ENCODE peak calls at places on chromosomes 11 and 22, in six cellular contexts. O, S, L, P, I and Z are unnamed samples.

GRCh38 chr11:22472306-22472705 is 134.1 kb downstream of the SLC17A6 start:
- DNase-seq in O (no peak), S (no peak), L (peak), P (peak), I (no peak), Z (no peak)

GRCh38 chr11:95229199-95230053 is 1.6 kb downstream of the SESN3 start:
- DNase-seq in O (no peak), S (peak), L (no peak), P (no peak), I (no peak), Z (no peak)

GRCh38 chr11:123597859-123598258 is 56.6 kb downstream of the SCN3B start:
- DNase-seq in O (no peak), S (no peak), L (no peak), P (no peak), I (no peak), Z (no peak)

GRCh38 chr22:49036513-49036912 is 791.2 kb downstream of the BRD1 start:
- DNase-seq in O (no peak), S (no peak), L (no peak), P (no peak), I (no peak), Z (no peak)

GRCh38 chr22:25068701-25069100 is 116.2 kb downstream of the KIAA1671 start:
- DNase-seq in O (no peak), S (peak), L (no peak), P (no peak), I (no peak), Z (no peak)

GRCh38 chr11:94675239-94675638 is 92.9 kb upstream of the AMOTL1 start:
- DNase-seq in O (no peak), S (no peak), L (no peak), P (no peak), I (peak), Z (no peak)

GRCh38 chr11:132245558-132246385 is 875.4 kb downstream of the NTM start:
- DNase-seq in O (no peak), S (no peak), L (peak), P (no peak), I (no peak), Z (no peak)

GRCh38 chr11:64356498-64357411 is 2.2 kb upstream of the RPS6KA4 start:
- DNase-seq in O (no peak), S (peak), L (peak), P (peak), I (no peak), Z (peak)

GRCh38 chr11:61551630-61552029 is 29.2 kb downstream of the SYT7 start:
- DNase-seq in O (no peak), S (peak), L (no peak), P (no peak), I (no peak), Z (peak)

GRCh38 chr22:24894220-24894975 is 52.1 kb downstream of the LHFPL7 start:
- DNase-seq in O (no peak), S (peak), L (peak), P (peak), I (peak), Z (peak)

GRCh38 chr11:75637998-75638397 is 30.8 kb downstream of the MAP6 start:
- DNase-seq in O (no peak), S (no peak), L (no peak), P (no peak), I (no peak), Z (no peak)

GRCh38 chr11:92045325-92045724 is 179.3 kb upstream of the FAT3 start:
- DNase-seq in O (no peak), S (no peak), L (no peak), P (peak), I (no peak), Z (no peak)

GRCh38 chr11:17991799-17992433 is 20.9 kb downstream of the SERGEF start:
- DNase-seq in O (no peak), S (peak), L (peak), P (peak), I (no peak), Z (no peak)
- H3K27ac ChIP-seq in O (no peak), S (no peak), L (no peak), P (no peak), I (no peak), Z (no peak)

DNA sequence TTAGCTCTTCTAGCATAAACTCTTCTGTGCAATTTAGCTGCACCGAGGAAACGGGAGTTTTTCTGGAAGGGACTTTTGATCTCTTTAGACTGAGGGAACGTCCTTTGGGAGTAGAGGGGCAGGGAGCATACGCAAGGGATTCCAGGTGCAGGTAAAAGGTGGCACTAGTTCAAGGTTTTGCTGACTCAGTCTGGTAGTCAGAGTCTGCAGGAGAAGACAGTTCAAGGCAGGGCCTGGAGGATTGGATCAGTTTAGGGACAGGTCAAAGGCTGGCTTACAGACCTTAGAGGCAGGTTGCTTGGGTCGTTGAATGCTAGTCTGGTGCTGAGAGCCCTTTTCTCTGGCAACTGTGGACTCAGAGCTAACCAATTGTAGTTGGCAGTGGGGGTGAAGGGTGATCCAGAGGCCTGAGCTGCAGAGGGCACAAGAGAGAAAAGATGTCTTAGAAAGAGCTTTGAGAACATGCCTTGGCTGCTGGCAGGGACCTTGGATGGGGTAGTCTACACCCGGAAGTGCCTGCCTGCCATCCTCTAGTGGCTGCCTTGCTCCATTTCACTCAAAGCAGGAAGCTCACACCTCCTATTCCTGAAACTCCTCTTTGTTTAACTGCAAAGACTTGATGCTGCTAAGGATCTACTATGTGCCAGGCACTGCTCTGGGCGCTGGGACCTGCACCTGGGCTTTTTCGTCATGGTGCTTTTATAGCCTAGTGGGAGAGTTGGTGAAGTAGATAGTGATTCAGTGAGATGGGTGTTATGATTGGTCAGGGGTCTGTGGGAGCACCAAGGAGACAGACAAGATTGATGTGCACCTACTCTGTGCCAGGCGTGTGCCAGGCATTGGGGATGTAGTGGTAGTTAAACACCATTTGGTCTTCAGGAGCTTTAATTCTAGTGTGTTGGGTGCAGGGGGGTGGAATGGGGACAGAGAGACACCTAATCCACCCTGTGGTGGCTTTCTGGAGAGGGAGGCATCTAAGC is 17.1 kb downstream of the MIAT start:
- DNase-seq in O (no peak), S (no peak), L (no peak), P (no peak), I (no peak), Z (no peak)
- H3K9ac ChIP-seq in O (peak), S (peak), L (no peak), P (peak), I (peak), Z (no peak)

GRCh38 chr22:36156515-36157419 is 3.8 kb downstream of the APOL3 start:
- DNase-seq in O (no peak), S (no peak), L (peak), P (peak), I (peak), Z (peak)

GRCh38 chr22:36156119-36156514 is 4.4 kb downstream of the APOL3 start:
- DNase-seq in O (no peak), S (no peak), L (no peak), P (no peak), I (no peak), Z (no peak)

GRCh38 chr22:36153756-36154155 is 6.8 kb downstream of the APOL3 start:
- DNase-seq in O (no peak), S (no peak), L (no peak), P (no peak), I (no peak), Z (no peak)

GRCh38 chr22:36152088-36152487 is 8.5 kb downstream of the APOL3 start:
- DNase-seq in O (no peak), S (no peak), L (no peak), P (no peak), I (no peak), Z (no peak)

DNA sequence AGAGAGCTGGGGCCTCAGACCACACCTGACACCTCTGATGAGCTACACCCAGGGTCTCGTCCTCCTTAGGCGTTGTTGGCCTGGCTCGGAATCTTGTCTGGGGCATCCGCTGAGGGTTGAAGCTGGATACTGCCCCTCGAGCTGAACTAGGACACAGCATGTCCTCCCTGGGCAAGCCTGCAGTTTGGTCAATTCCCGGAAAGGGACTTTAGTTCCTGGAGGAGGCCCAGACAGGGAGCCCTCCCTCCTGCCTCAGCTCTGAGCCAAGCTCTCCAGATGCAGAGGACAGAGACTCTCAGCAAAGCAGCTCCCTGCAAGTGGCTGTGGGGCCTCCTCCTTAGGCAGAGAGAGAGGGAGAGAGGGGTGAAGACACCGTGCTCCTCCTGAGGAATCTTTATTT is 4.9 kb downstream of the APOL3 start:
- DNase-seq in O (no peak), S (no peak), L (no peak), P (no peak), I (no peak), Z (peak)
- H3K27ac ChIP-seq in O (no peak), S (no peak), L (no peak), P (no peak), I (no peak), Z (peak)

DNA sequence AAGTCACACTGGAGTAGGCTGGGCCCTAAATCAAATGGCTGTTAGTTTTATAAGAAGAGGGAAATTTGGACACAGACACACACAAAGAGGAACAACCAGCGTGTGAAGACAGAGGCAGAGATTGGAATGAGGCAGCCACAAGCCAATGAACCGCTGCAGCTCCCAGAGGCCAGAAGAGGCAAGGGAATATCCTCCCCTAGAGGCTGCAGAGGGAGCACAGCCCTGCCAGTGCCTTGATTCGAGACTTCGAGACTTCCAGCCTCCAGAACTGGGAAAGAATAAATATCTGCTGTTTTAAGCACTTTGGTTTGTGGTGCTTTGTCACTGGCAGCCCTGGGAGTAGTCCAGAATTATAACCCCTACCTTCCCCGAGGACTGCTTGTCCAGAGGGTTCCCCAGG is 484.4 kb downstream of the MN1 start:
- DNase-seq in O (no peak), S (no peak), L (peak), P (peak), I (no peak), Z (no peak)
- H3K9ac ChIP-seq in O (peak), S (no peak), L (no peak), P (no peak), I (no peak), Z (no peak)

GRCh38 chr11:69396051-69396947 is 85.2 kb upstream of the LINC01488 start:
- DNase-seq in O (no peak), S (no peak), L (no peak), P (no peak), I (no peak), Z (peak)

GRCh38 chr11:69393178-69393832 is 88.2 kb upstream of the LINC01488 start:
- DNase-seq in O (no peak), S (no peak), L (no peak), P (no peak), I (no peak), Z (peak)

GRCh38 chr11:69393865-69394233 is 87.6 kb upstream of the LINC01488 start:
- DNase-seq in O (no peak), S (no peak), L (no peak), P (no peak), I (no peak), Z (no peak)

GRCh38 chr11:69394234-69394891 is 87.1 kb upstream of the LINC01488 start:
- DNase-seq in O (no peak), S (peak), L (no peak), P (no peak), I (no peak), Z (peak)

DNA sequence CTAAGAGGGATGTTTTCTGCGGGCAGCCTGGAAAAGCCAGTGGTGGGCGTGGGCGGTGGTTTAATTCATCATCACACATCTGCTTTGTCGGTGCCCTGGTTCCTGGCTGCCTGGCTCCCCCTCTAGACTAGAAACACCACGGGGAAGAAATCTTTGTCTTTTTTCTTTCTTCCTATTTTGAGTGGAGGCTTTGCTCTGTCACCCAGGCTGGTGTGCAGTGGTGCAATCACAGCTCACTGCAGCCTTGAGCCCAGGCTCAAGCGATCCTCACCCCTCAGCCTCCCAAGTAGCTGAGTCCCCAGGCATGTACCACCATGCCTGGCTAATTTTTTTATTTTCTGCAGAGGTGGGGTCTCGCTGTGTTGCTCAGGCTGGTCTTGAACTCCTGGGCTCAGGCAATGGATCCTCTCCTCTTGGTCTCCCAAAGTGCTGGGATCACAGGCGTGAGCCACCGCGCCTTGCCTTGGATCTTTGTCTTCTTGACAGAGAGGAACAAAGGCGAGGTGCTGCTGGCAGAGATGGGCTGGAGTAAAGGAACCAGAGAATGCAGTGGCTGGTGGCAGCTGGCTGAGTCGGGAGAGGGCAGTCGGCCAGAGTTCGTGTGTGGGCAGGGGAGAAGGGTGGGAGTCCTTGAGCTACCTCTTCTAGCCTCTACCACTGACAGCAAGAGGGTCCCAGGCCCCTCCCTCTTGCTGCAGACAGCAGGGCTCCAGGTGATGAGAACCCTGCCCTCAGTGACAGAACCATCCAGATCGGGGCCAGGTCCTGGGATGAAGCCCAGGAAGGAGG is 86.4 kb upstream of the LINC01488 start:
- DNase-seq in O (no peak), S (no peak), L (no peak), P (no peak), I (no peak), Z (peak)
- H3K27ac ChIP-seq in O (no peak), S (no peak), L (peak), P (no peak), I (no peak), Z (no peak)

DNA sequence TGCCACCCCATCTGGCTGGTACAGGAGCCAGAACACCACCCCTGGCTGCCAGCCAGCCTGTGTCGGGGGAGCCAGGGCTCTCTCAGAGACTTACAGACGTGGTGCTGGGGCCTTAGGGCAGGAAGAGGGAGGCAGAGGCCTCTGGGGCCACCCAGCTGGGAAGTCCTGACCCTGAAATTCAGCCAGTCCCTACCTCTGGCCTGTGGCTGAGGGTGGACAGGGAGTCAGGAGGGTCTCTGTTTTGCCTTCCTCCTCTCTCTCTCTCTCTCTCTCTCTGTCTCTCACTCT is 52.5 kb upstream of the CDON start:
- DNase-seq in O (no peak), S (peak), L (no peak), P (no peak), I (no peak), Z (peak)
- H3K9ac ChIP-seq in O (peak), S (no peak), L (no peak), P (no peak), I (no peak), Z (no peak)

DNA sequence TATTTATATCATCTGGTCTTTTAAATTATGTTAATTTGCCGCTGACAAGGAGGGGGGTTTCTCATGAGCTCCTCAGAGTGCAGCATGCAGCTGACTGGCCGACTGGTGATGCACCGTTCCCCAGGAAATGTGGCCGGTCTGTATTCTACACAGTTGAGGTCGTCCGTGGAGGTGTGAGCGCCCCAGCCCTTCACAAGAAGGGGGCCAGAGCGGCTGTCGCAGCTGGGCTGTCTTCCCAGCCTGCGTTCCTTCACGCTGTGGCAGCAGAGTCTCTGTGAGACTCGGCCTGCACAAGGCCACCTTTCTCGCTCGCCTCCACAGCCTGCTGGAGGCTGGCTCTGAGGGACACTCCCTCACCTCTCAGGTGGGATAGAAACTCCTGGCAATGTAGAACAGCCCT is 43.2 kb downstream of the AP2A2 start:
- DNase-seq in O (no peak), S (no peak), L (no peak), P (no peak), I (no peak), Z (peak)
- H3K27ac ChIP-seq in O (no peak), S (no peak), L (no peak), P (no peak), I (no peak), Z (no peak)

GRCh38 chr11:68409748-68410344 is 50.7 kb upstream of the PPP6R3 start:
- DNase-seq in O (no peak), S (no peak), L (no peak), P (no peak), I (no peak), Z (no peak)

GRCh38 chr11:68414457-68415221 is 45.9 kb upstream of the PPP6R3 start:
- DNase-seq in O (no peak), S (no peak), L (no peak), P (no peak), I (no peak), Z (no peak)

GRCh38 chr11:68411501-68411991 is 49.0 kb upstream of the PPP6R3 start:
- DNase-seq in O (no peak), S (no peak), L (no peak), P (no peak), I (no peak), Z (no peak)

GRCh38 chr11:68413591-68413999 is 47.0 kb upstream of the PPP6R3 start:
- DNase-seq in O (no peak), S (no peak), L (no peak), P (no peak), I (no peak), Z (no peak)

DNA sequence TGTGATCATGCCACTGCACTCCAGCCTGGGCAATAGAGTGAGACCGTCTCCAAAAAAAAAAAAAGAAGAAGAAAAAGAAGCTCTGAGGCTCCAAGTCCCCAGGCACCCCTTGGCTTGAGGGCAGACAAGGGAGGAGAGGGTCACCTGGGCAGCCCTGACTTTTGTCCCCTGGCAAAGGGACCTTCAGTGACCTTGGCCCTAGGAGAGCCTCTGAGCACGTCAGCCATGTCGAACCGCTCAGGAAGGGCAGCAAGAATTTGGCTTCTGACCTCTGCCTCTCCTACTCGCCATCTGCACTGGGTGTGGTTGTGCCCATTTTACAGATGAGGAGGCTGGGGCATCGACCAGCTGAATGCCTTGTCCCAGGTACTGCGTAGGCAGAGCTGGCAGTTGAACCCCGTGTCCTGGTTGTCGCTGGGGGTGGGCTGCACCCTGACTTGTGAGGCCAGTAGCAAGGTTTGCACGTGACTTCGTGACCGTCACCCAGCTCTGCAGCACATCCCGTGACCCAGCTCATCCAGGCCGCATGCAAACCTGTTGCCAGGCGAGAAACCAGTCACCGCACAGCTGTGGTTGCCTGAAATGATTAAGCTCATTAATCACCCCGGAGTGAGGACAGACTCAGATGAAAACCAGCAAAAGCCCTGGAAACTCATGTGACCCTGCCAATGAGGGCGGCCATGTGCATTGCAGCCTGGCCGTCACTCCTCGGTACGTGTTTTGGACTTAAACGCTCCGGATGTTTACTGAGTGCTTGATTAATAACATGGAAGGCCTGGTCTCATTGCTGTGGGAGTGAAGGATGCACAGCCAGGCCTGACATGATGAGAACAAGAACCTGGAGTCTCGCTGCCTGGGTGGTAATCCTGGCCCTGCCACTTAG is 47.7 kb upstream of the PPP6R3 start:
- DNase-seq in O (no peak), S (no peak), L (no peak), P (no peak), I (no peak), Z (no peak)
- H3K9ac ChIP-seq in O (no peak), S (no peak), L (no peak), P (no peak), I (no peak), Z (no peak)

DNA sequence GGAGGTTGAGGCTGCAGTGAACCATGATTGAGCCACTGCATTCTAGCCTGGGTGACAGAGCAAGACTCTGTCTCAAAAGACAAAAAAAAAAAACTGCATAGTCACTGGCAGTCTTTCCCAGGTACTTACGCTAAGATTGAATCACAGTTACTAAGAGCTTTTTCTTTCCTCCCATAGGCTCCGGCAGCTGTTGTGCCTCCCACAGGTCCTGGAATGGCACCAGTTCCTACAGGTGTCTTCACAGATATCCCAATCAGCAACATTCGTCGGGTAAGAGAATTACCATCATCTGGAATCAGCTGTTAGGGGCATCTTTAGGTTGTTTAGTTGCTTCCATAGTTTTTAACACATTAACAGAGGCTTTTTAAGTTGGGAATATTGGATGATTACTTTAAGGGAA is 19.8 kb downstream of the DLAT start:
- DNase-seq in O (no peak), S (no peak), L (no peak), P (no peak), I (no peak), Z (no peak)
- H3K27ac ChIP-seq in O (no peak), S (no peak), L (no peak), P (no peak), I (no peak), Z (no peak)